ENCODE peak calls at places on chromosome 12, in four cellular contexts. P is fibroblast of villous mesenchyme, G is iris pigment epithelial cell, A is COR-L47. I is an unnamed sample.

GRCh38 chr12:6774557-6775062 is 2.3 kb downstream of the LAG3 start:
- DNase-seq in P (no peak), A (no peak), G (no peak), I (no peak)

GRCh38 chr12:67519824-67520433 is 128.6 kb upstream of the DYRK2 start:
- DNase-seq in G (no peak), P (no peak), A (peak; percentile 96), I (no peak)

GRCh38 chr12:87259405-87259804 is 769.8 kb downstream of the C12orf50 start:
- DNase-seq in G (peak; percentile 71), P (no peak), A (no peak), I (peak; percentile 57)

GRCh38 chr12:59780605-59781135 is 184.8 kb downstream of the SLC16A7 start:
- DNase-seq in P (peak; percentile 53), G (peak; percentile 51), A (no peak), I (peak; percentile 82)

GRCh38 chr12:2267624-2268477 is 215.1 kb downstream of the CACNA1C start:
- DNase-seq in P (peak; percentile 44), A (no peak), G (no peak), I (no peak)

GRCh38 chr12:2233034-2233433 is 180.2 kb downstream of the CACNA1C start:
- DNase-seq in A (no peak), G (no peak), P (no peak), I (no peak)

GRCh38 chr12:57370084-57370483 is 60.8 kb downstream of the R3HDM2 start:
- DNase-seq in P (no peak), G (no peak), A (no peak), I (no peak)

GRCh38 chr12:74412607-74413230 is 124.9 kb upstream of the ATXN7L3B start:
- DNase-seq in G (peak; percentile 10), P (peak; percentile 11), A (no peak), I (peak; percentile 36)

GRCh38 chr12:113537041-113537750 is 65.5 kb upstream of the LHX5 start:
- DNase-seq in A (no peak), P (no peak), G (no peak), I (no peak)

GRCh38 chr12:102596687-102597086 is 116.3 kb upstream of the IGF1 start:
- DNase-seq in A (no peak), P (no peak), G (no peak), I (no peak)

GRCh38 chr12:102095677-102096263 is 24.1 kb downstream of the NUP37 start:
- DNase-seq in A (peak; percentile 16), P (peak; percentile 61), G (peak; percentile 43), I (peak; percentile 72)

GRCh38 chr12:12172106-12172511 is 94.7 kb downstream of the LRP6 start:
- DNase-seq in P (peak; percentile 69), A (no peak), G (peak; percentile 48), I (peak; percentile 67)

GRCh38 chr12:45670339-45671065 is 59.0 kb upstream of the ARID2 start:
- DNase-seq in A (no peak), G (peak; percentile 68), P (no peak), I (peak; percentile 35)

GRCh38 chr12:120067084-120067869 is 49.3 kb downstream of the RAB35 start:
- DNase-seq in P (no peak), G (no peak), A (peak; percentile 47), I (no peak)

GRCh38 chr12:48003226-48004038 is 844 bp downstream of the COL2A1 start:
- DNase-seq in P (no peak), G (peak; percentile 20), A (no peak), I (no peak)

GRCh38 chr12:91777268-91777997 is 368.2 kb downstream of the BTG1 start:
- DNase-seq in G (peak; percentile 70), P (peak; percentile 19), A (no peak), I (peak; percentile 30)

GRCh38 chr12:122022393-122023338 is 982 bp downstream of the BCL7A start:
- DNase-seq in G (peak; percentile 25), P (no peak), A (no peak), I (peak; percentile 22)

GRCh38 chr12:88552672-88553079 is 27.6 kb downstream of the KITLG start:
- DNase-seq in A (no peak), P (peak; percentile 83), G (peak; percentile 90), I (peak; percentile 88)

GRCh38 chr12:1933342-1933992 is 15.0 kb upstream of the CACNA2D4 start:
- DNase-seq in G (peak; percentile 29), P (peak; percentile 25), A (no peak), I (peak; percentile 78)

GRCh38 chr12:46460682-46461215 is 88.2 kb upstream of the SLC38A2 start:
- DNase-seq in P (no peak), G (no peak), A (no peak), I (no peak)

GRCh38 chr12:591167-591570 is 72.1 kb downstream of the NINJ2 start:
- DNase-seq in G (no peak), A (no peak), P (no peak), I (no peak)

GRCh38 chr12:132773077-132774020 is 11.7 kb upstream of the ANKLE2 start:
- DNase-seq in G (no peak), A (no peak), P (no peak), I (no peak)

GRCh38 chr12:121628037-121628436 is 1.7 kb downstream of the ORAI1 start:
- DNase-seq in A (no peak), P (peak; percentile 28), G (no peak), I (no peak)

I was measured in choroid plexus epithelial cell.